ENCODE peak calls at places on chromosome 1, in six cellular contexts. R is IMR-90, M is mesendoderm, X is H1, E is mesenchymal stem cell, A is trophoblast cell. H is an unnamed sample.
A peak's percentile ranks its signal among the peaks of the same experiment; 100 is the strongest.

GRCh38 chr1:34695580-34695979 is 59.3 kb upstream of the GJB5 start:
- DNase-seq in E (no peak), X (no peak), A (no peak), M (no peak), R (no peak), H (no peak)

GRCh38 chr1:34852677-34853217 is 6.8 kb downstream of the SMIM12 start:
- DNase-seq in A (peak; percentile 97), E (peak; percentile 95), M (peak; percentile 99), X (peak; percentile 96), R (peak; percentile 95), H (peak; percentile 90)

GRCh38 chr1:224784606-224785328 is 144.7 kb upstream of the DNAH14 start:
- DNase-seq in X (no peak), E (peak; percentile 38), R (peak; percentile 50), M (no peak), A (no peak), H (no peak)

GRCh38 chr1:20717452-20718342 is at the start of gene KIF17:
- DNase-seq in M (peak; percentile 76), E (peak; percentile 84), X (peak; percentile 93), A (peak; percentile 68), R (peak; percentile 72), H (peak; percentile 74)

GRCh38 chr1:226209307-226210059 is 14.0 kb upstream of the MIXL1 start:
- DNase-seq in E (no peak), R (no peak), M (no peak), A (no peak), X (no peak), H (no peak)

GRCh38 chr1:187143783-187144182 is 315.0 kb downstream of the PLA2G4A start:
- DNase-seq in A (no peak), M (no peak), X (no peak), R (no peak), E (no peak), H (no peak)

GRCh38 chr1:21670956-21671902 is 2.1 kb upstream of the RAP1GAP start:
- DNase-seq in X (no peak), M (no peak), R (no peak), A (no peak), E (no peak), H (no peak)

GRCh38 chr1:207857447-207857846 is 53.5 kb downstream of the CD34 start:
- DNase-seq in X (no peak), E (no peak), M (no peak), A (no peak), R (no peak), H (no peak)

GRCh38 chr1:145981299-145981600 is 15.1 kb downstream of the TXNIP start:
- DNase-seq in R (no peak), X (no peak), A (no peak), E (no peak), M (no peak), H (no peak)

GRCh38 chr1:223731076-223731770 is 18.9 kb downstream of the CAPN2 start:
- DNase-seq in A (peak; percentile 54), M (no peak), X (no peak), E (peak; percentile 88), R (peak; percentile 78), H (no peak)

GRCh38 chr1:12095822-12096263 is 32.7 kb downstream of the TNFRSF8 start:
- DNase-seq in E (peak; percentile 9), M (peak; percentile 64), X (no peak), R (peak; percentile 45), A (peak; percentile 29), H (no peak)

GRCh38 chr1:24003331-24003972 is 23.3 kb upstream of the SRSF10 start:
- DNase-seq in M (peak; percentile 43), R (peak; percentile 84), E (peak; percentile 69), A (no peak), X (no peak), H (no peak)

GRCh38 chr1:97668945-97669344 is 251.9 kb downstream of the DPYD start:
- DNase-seq in A (no peak), X (no peak), M (peak; percentile 37), R (peak; percentile 61), E (peak; percentile 5), H (no peak)

GRCh38 chr1:27538793-27539192 is 48.8 kb upstream of the WASF2 start:
- DNase-seq in A (peak; percentile 39), E (peak; percentile 78), R (peak; percentile 78), M (peak; percentile 90), X (no peak), H (no peak)

GRCh38 chr1:2135425-2135824 is 59.1 kb downstream of the FAAP20 start:
- DNase-seq in E (peak; percentile 94), R (peak; percentile 85), A (peak; percentile 100), M (peak; percentile 74), X (no peak), H (peak; percentile 35)

GRCh38 chr1:206608108-206608698 is 4.1 kb downstream of the EIF2D start:
- DNase-seq in A (peak; percentile 61), M (peak; percentile 45), R (peak; percentile 37), E (peak; percentile 44), X (peak; percentile 60), H (peak; percentile 20)

GRCh38 chr1:82920418-82921248 is 1078.3 kb downstream of the TTLL7 start:
- DNase-seq in E (peak; percentile 64), A (peak; percentile 7), X (no peak), M (peak; percentile 9), R (no peak), H (no peak)

GRCh38 chr1:205013683-205014367 is 29.2 kb upstream of the CNTN2 start:
- DNase-seq in A (no peak), X (no peak), E (no peak), M (no peak), R (no peak), H (no peak)

GRCh38 chr1:174068000-174068399 is 45.8 kb upstream of the RC3H1 start:
- DNase-seq in M (peak; percentile 12), R (peak; percentile 41), E (no peak), X (no peak), A (no peak), H (no peak)

GRCh38 chr1:107254306-107254705 is 113.5 kb downstream of the NTNG1 start:
- DNase-seq in E (no peak), X (no peak), R (no peak), A (no peak), M (peak; percentile 66), H (no peak)

GRCh38 chr1:225434041-225434440 is 6.2 kb upstream of the LBR start:
- DNase-seq in M (no peak), X (no peak), A (no peak), R (no peak), E (no peak), H (no peak)

GRCh38 chr1:191757003-191757402 is 401.3 kb upstream of the RGS18 start:
- DNase-seq in R (peak; percentile 54), E (no peak), A (no peak), X (no peak), M (peak; percentile 45), H (no peak)

DNA sequence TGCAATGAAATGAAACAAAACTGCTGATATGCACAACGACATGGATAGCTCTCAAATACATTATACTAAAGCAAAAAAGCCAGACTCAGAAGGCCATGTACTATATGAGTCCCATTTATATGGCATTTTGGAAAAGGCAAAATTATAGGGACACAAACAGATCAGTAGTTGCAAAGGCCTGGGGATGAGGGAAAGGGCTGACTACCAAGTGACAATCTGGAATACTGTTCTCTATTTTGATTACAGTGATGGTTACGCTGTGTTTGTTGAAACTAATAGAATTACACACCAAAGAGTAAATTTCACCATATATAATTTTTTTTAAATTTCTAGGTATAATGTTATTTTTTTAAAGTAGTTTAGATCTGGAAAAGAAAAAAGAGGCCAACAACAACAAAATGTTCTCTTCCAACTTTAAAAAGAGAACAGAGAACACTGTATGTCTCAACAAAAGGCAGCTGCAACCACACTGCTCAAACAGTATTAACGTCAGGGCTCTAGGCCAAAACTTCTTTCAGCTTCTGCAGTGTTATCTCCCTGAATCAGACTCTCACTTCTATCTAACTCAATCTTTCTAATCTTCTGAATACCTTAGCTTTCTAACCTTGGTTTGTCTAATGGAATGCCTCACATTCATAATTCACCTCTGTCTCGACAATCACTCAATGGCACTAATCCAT is 75.8 kb downstream of the FOXJ3 start:
- DNase-seq in E (peak; percentile 61), A (peak; percentile 89), R (peak; percentile 74), X (no peak), M (peak; percentile 71), H (no peak)
- H2AK5ac ChIP-seq in E (no peak overlapping the region), A (no peak overlapping the region), R (no peak overlapping the region), X (no peak overlapping the region), M (no peak overlapping the region), H (no peak overlapping the region)

GRCh38 chr1:243490748-243491686 is 235.2 kb downstream of the SDCCAG8 start:
- DNase-seq in M (no peak), X (peak; percentile 54), A (no peak), E (no peak), R (peak; percentile 77), H (no peak)
- H2AK5ac ChIP-seq in M (no peak overlapping the region), X (peak overlapping the region; percentile 98), A (no peak overlapping the region), E (no peak overlapping the region), R (no peak overlapping the region), H (peak overlapping the region; percentile 1)

GRCh38 chr1:200666309-200666708 is 3.4 kb downstream of the DDX59 start:
- DNase-seq in E (no peak), A (no peak), M (peak; percentile 9), X (no peak), R (no peak), H (no peak)

GRCh38 chr1:200670215-200671118 is 760 bp upstream of the DDX59 start:
- DNase-seq in M (peak; percentile 80), X (no peak), R (peak; percentile 65), E (no peak), A (peak; percentile 68), H (no peak)

GRCh38 chr1:200668514-200669313 is 993 bp downstream of the DDX59 start:
- DNase-seq in X (no peak), R (no peak), A (no peak), M (peak; percentile 71), E (peak; percentile 6), H (no peak)

GRCh38 chr1:200671235-200671786 is 1.6 kb upstream of the DDX59 start:
- DNase-seq in A (no peak), E (no peak), R (no peak), X (no peak), M (no peak), H (no peak)

DNA sequence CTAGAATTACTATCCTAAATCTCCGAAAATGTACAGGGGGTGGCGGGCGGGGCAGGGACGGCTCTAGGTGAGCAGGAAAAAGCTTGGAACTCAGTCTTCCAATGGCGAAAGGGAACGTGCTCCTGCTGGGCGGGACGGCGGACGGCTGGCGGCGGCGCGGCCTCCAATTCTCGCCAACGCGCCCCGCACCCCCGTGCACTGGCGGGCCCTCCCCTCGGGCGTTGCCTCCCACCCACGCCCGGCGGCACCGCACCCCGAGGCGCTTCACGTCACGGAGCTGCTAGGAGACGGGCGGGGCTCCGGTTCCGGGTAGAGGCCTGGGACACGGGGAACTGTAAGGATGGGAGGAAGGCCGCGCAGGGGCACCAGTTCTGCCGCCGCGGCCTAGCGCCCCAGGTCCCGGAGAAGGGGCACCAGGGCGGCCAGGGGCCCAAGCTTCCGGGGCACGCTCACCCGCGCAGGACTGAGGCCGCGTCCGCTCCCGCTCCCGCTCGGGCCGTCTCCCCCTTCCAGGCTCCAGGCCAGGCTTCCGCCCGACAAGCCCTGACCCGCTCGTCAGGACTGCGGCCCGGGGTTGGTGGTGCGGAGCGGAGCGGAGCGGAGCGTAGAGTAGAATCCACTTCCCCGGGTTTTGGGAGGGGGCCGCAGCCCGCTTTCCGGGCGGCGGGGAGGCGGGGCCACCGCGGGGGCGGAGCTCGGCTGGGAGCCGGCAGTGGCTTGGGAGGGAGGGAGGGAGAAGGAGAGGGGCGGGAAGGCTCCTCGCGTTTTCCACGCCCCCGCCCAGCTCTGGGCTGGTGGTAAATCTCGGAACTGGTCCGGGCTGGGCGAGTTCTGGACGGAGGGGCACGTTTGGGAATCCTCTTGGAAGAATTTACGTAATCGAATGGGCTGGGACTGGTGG is at the start of gene DDX59:
- DNase-seq in X (peak; percentile 93), A (peak; percentile 97), E (peak; percentile 99), M (peak; percentile 99), R (peak; percentile 96), H (peak; percentile 95)
- H2AK5ac ChIP-seq in X (no peak within 1 kb of the TSS), A (peak within 1 kb of the TSS; percentile 97), E (peak within 1 kb of the TSS; percentile 56), M (no peak within 1 kb of the TSS), R (peak within 1 kb of the TSS; percentile 76), H (peak within 1 kb of the TSS; percentile 68)

GRCh38 chr1:85343213-85343611 is 66.8 kb upstream of the BCL10 start:
- DNase-seq in E (no peak), X (no peak), R (no peak), A (no peak), M (no peak), H (no peak)
- H2AK5ac ChIP-seq in E (peak overlapping the region; percentile 92), X (no peak overlapping the region), R (peak overlapping the region; percentile 65), A (no peak overlapping the region), M (no peak overlapping the region), H (no peak overlapping the region)